ENCODE peak calls at places on chromosomes 4 and X, in five cellular contexts. One of them, this sample, is unnamed. For H3K4me1, the result is how much of the 10 kb centered on the place peaks cover.

GRCh38 chr4:7472443-7473013 is 37.8 kb upstream of the PSAPL1 start:
- DNase-seq in colonic mucosa: no peak
- DNase-seq in foreskin keratinocyte: no peak
- DNase-seq in OCI-LY7: no peak
- DNase-seq in aorta: no peak
- DNase-seq in this sample: no peak

GRCh38 chr4:173231916-173232315 is 63.3 kb downstream of the GALNT7 start:
- DNase-seq in aorta: no peak
- DNase-seq in colonic mucosa: no peak
- DNase-seq in foreskin keratinocyte: no peak
- DNase-seq in OCI-LY7: no peak
- DNase-seq in this sample: no peak

GRCh38 chr4:304987-305680 is at the start of gene ZNF732:
- DNase-seq in aorta: peak
- DNase-seq in foreskin keratinocyte: peak
- DNase-seq in colonic mucosa: peak
- DNase-seq in OCI-LY7: no peak
- DNase-seq in this sample: peak

GRCh38 chr4:87058272-87059073 is 123.7 kb downstream of the AFF1 start:
- DNase-seq in OCI-LY7: no peak
- DNase-seq in colonic mucosa: no peak
- DNase-seq in aorta: no peak
- DNase-seq in foreskin keratinocyte: no peak
- DNase-seq in this sample: no peak

GRCh38 chrX:41923925-41924693 is 755 bp upstream of the CASK start:
- DNase-seq in aorta: no peak
- DNase-seq in OCI-LY7: peak
- DNase-seq in colonic mucosa: peak
- DNase-seq in foreskin keratinocyte: peak
- DNase-seq in this sample: peak

GRCh38 chr4:47662975-47663374 is 174.9 kb downstream of the CORIN start:
- DNase-seq in OCI-LY7: peak
- DNase-seq in foreskin keratinocyte: no peak
- DNase-seq in colonic mucosa: peak
- DNase-seq in aorta: no peak
- DNase-seq in this sample: no peak

GRCh38 chr4:126071346-126072333 is 756.9 kb downstream of the FAT4 start:
- DNase-seq in OCI-LY7: no peak
- DNase-seq in aorta: no peak
- DNase-seq in colonic mucosa: no peak
- DNase-seq in foreskin keratinocyte: no peak
- DNase-seq in this sample: no peak

GRCh38 chr4:147678796-147679549 is 5.0 kb downstream of the PRMT9 start:
- DNase-seq in foreskin keratinocyte: no peak
- DNase-seq in aorta: no peak
- DNase-seq in colonic mucosa: no peak
- DNase-seq in OCI-LY7: peak
- DNase-seq in this sample: no peak

GRCh38 chr4:145935253-145936141 is 3.1 kb downstream of the ZNF827 start:
- DNase-seq in aorta: no peak
- DNase-seq in foreskin keratinocyte: no peak
- DNase-seq in colonic mucosa: peak
- DNase-seq in OCI-LY7: peak
- DNase-seq in this sample: no peak

GRCh38 chr4:77994194-77994721 is 62.9 kb upstream of the FRAS1 start:
- DNase-seq in colonic mucosa: peak
- DNase-seq in OCI-LY7: peak
- DNase-seq in foreskin keratinocyte: peak
- DNase-seq in aorta: no peak
- DNase-seq in this sample: no peak

GRCh38 chr4:1400191-1400805 is 5.9 kb downstream of the NKX1-1 start:
- DNase-seq in aorta: no peak
- DNase-seq in foreskin keratinocyte: no peak
- DNase-seq in colonic mucosa: no peak
- DNase-seq in OCI-LY7: no peak
- DNase-seq in this sample: peak

GRCh38 chrX:136176399-136176825 is 29.1 kb downstream of the FHL1 start:
- DNase-seq in OCI-LY7: no peak
- DNase-seq in foreskin keratinocyte: peak
- DNase-seq in colonic mucosa: no peak
- DNase-seq in aorta: no peak
- DNase-seq in this sample: no peak

GRCh38 chr4:8515316-8516060 is 64.7 kb upstream of the GPR78 start:
- DNase-seq in aorta: no peak
- DNase-seq in foreskin keratinocyte: no peak
- DNase-seq in colonic mucosa: no peak
- DNase-seq in OCI-LY7: no peak
- DNase-seq in this sample: no peak

GRCh38 chr4:52951016-52951415 is 88.9 kb downstream of the RASL11B start:
- DNase-seq in foreskin keratinocyte: no peak
- DNase-seq in aorta: no peak
- DNase-seq in colonic mucosa: no peak
- DNase-seq in OCI-LY7: no peak
- DNase-seq in this sample: no peak

GRCh38 chr4:124940387-124940786 is 227.9 kb upstream of the ANKRD50 start:
- DNase-seq in aorta: no peak
- DNase-seq in foreskin keratinocyte: peak
- DNase-seq in OCI-LY7: no peak
- DNase-seq in colonic mucosa: no peak
- DNase-seq in this sample: no peak

GRCh38 chrX:21721175-21721574 is 36.7 kb downstream of the SMPX start:
- DNase-seq in foreskin keratinocyte: no peak
- DNase-seq in aorta: no peak
- DNase-seq in OCI-LY7: no peak
- DNase-seq in colonic mucosa: no peak
- DNase-seq in this sample: no peak

GRCh38 chr4:152690706-152691651 is 11.2 kb upstream of the TMEM154 start:
- DNase-seq in aorta: no peak
- DNase-seq in colonic mucosa: no peak
- DNase-seq in OCI-LY7: no peak
- DNase-seq in foreskin keratinocyte: no peak
- DNase-seq in this sample: no peak

GRCh38 chr4:145772347-145772746 is 92.4 kb downstream of the C4orf51 start:
- DNase-seq in aorta: no peak
- DNase-seq in colonic mucosa: no peak
- DNase-seq in OCI-LY7: no peak
- DNase-seq in foreskin keratinocyte: no peak
- DNase-seq in this sample: no peak

GRCh38 chrX:119382606-119383005 is 16.5 kb upstream of the SLC25A43 start:
- DNase-seq in OCI-LY7: no peak
- DNase-seq in aorta: no peak
- DNase-seq in colonic mucosa: no peak
- DNase-seq in foreskin keratinocyte: no peak
- DNase-seq in this sample: no peak

GRCh38 chr4:38820329-38821061 is 15.9 kb upstream of the TLR1 start:
- DNase-seq in foreskin keratinocyte: no peak
- DNase-seq in aorta: no peak
- DNase-seq in colonic mucosa: no peak
- DNase-seq in OCI-LY7: no peak
- DNase-seq in this sample: no peak

DNA sequence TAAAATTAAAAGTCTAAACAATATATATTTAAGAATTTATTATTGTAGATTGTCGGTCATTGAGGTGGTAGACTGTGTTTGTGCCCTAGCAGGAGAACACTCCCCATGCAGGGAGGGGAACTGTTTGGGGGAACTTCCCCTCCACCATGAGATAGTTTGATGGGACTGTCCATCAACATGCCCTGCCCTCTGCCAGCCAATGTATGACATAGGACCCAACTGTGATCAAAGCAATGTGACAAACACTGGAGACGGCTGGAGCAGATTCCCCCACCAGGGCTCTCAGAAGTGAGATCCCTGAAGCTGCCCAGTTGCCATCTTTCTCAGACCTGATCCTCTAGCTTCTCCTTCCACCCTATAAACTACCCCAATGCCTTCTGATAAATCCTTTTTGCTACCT is 44.9 kb downstream of the SH3KBP1 start:
- DNase-seq in aorta: no peak
- DNase-seq in foreskin keratinocyte: no peak
- DNase-seq in colonic mucosa: no peak
- DNase-seq in OCI-LY7: no peak
- DNase-seq in this sample: no peak
- H3K4me1 ChIP-seq in aorta: under half
- H3K4me1 ChIP-seq in foreskin keratinocyte: under half
- H3K4me1 ChIP-seq in colonic mucosa: under half
- H3K4me1 ChIP-seq in OCI-LY7: half or more
- H3K4me1 ChIP-seq in this sample: under half

GRCh38 chr4:3807311-3807710 is 41.1 kb downstream of the ADRA2C start:
- DNase-seq in colonic mucosa: no peak
- DNase-seq in foreskin keratinocyte: no peak
- DNase-seq in OCI-LY7: no peak
- DNase-seq in aorta: peak
- DNase-seq in this sample: no peak
- H3K4me1 ChIP-seq in colonic mucosa: under half
- H3K4me1 ChIP-seq in foreskin keratinocyte: under half
- H3K4me1 ChIP-seq in OCI-LY7: under half
- H3K4me1 ChIP-seq in aorta: under half
- H3K4me1 ChIP-seq in this sample: under half

DNA sequence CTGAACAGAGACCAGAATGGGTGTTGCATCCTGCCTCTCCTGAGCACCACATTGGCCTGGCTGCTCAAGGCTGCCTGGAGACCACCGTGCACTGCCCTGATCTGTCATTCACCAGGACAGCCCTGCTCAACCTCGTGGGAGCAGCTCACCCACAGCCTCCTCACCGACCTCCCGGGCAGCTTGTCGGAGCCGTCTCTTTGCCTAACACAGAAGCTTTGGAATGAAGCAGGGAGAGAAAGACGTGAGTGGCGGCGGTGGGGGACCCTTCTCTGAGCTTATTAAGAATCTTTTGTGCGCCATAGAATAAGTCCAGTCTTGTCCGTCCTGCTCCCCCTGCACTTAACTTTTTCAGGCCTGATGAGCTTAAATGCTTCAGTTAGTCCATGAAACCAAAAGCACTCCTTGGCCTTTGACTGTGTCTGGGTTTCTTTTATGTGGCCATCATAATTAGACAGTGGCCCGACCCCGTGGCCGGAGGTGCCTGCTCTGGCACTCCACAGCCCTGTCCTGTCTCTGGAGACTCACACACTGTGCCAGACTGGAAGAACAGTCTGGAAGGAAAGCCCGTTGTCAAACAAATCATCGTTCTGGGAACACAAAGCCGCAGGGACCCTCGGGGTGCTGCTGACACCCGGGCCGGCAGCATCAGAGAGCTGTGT is 192.8 kb downstream of the BCOR start:
- DNase-seq in foreskin keratinocyte: no peak
- DNase-seq in colonic mucosa: no peak
- DNase-seq in OCI-LY7: no peak
- DNase-seq in aorta: no peak
- DNase-seq in this sample: no peak
- H3K4me1 ChIP-seq in foreskin keratinocyte: under half
- H3K4me1 ChIP-seq in colonic mucosa: under half
- H3K4me1 ChIP-seq in OCI-LY7: under half
- H3K4me1 ChIP-seq in aorta: under half
- H3K4me1 ChIP-seq in this sample: under half

DNA sequence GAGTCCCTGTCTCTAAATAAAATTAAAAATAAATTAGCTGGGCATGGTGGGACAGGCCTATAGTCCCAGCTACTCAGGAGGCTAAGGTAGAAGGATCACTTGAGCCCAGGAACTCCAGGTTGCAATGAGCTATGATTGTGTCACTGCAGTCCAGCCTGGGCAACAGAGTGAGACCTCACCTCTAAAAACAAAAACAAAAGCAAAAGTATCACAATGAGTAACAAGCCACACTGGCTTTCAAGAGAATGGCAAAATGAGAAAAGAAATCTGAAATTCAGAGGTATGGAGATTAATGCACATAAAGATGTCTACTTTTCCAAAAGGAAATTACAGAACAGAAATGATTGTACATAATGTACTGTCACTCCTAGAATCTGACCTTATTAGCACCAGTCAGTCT is 102.8 kb downstream of the SH3RF1 start:
- DNase-seq in colonic mucosa: no peak
- DNase-seq in OCI-LY7: no peak
- DNase-seq in aorta: no peak
- DNase-seq in foreskin keratinocyte: no peak
- DNase-seq in this sample: no peak
- H3K4me1 ChIP-seq in colonic mucosa: under half
- H3K4me1 ChIP-seq in OCI-LY7: under half
- H3K4me1 ChIP-seq in aorta: under half
- H3K4me1 ChIP-seq in foreskin keratinocyte: under half
- H3K4me1 ChIP-seq in this sample: under half

This sample was measured in breast epithelium.